ENCODE peak calls at places on chromosomes 16 and 17, in five cellular contexts. O is esophagus muscularis mucosa, E is upper lobe of right lung, X is psoas muscle, V is BE2C. D is an unnamed sample.

GRCh38 chr16:83137326-83137770 is 510.6 kb downstream of the CDH13 start:
- DNase-seq in O (no peak), X (no peak), E (no peak), V (no peak), D (no peak)

GRCh38 chr17:34714475-34715410 is 135.4 kb downstream of the TMEM132E start:
- DNase-seq in E (no peak), X (no peak), V (no peak), O (no peak), D (no peak)

GRCh38 chr17:81566461-81567126 is 14.4 kb upstream of the FAAP100 start:
- DNase-seq in X (peak; percentile 62), V (peak; percentile 68), O (no peak), E (no peak), D (peak; percentile 68)

GRCh38 chr16:3983081-3983520 is 102.6 kb upstream of the CREBBP start:
- DNase-seq in X (peak; percentile 68), E (peak; percentile 76), O (no peak), V (peak; percentile 83), D (peak; percentile 38)

GRCh38 chr17:5837055-5837491 is 233.1 kb upstream of the WSCD1 start:
- DNase-seq in O (peak; percentile 77), E (no peak), X (no peak), V (no peak), D (no peak)

GRCh38 chr17:72613411-72614292 is 478.8 kb downstream of the SLC39A11 start:
- DNase-seq in X (no peak), O (no peak), E (no peak), V (no peak), D (no peak)

GRCh38 chr16:2501938-2502900 is 11.5 kb upstream of the ATP6V0C start:
- DNase-seq in O (no peak), E (peak; percentile 65), V (no peak), X (no peak), D (no peak)

GRCh38 chr16:84193480-84193879 is 2.5 kb downstream of the ADAD2 start:
- DNase-seq in X (no peak), V (no peak), E (no peak), O (no peak), D (no peak)

GRCh38 chr17:71828182-71828596 is 292.6 kb upstream of the SOX9 start:
- DNase-seq in X (no peak), V (peak; percentile 78), O (no peak), E (no peak), D (no peak)

GRCh38 chr17:6857336-6857735 is 25.8 kb upstream of the TEKT1 start:
- DNase-seq in E (no peak), X (no peak), O (no peak), V (no peak), D (no peak)

GRCh38 chr17:65078441-65079160 is 22.1 kb upstream of the GNA13 start:
- DNase-seq in V (no peak), O (no peak), E (no peak), X (no peak), D (no peak)

GRCh38 chr17:3794890-3795757 is 5.9 kb downstream of the ITGAE start:
- DNase-seq in E (no peak), O (no peak), X (no peak), V (no peak), D (peak; percentile 45)

GRCh38 chr16:57134982-57135381 is 42.6 kb downstream of the CPNE2 start:
- DNase-seq in O (no peak), X (no peak), V (no peak), E (no peak), D (no peak)

GRCh38 chr17:39108976-39109375 is 42.5 kb downstream of the PLXDC1 start:
- DNase-seq in O (no peak), V (no peak), E (no peak), X (no peak), D (no peak)

GRCh38 chr17:36509272-36509985 is 22.9 kb downstream of the ZNHIT3 start:
- DNase-seq in E (no peak), X (no peak), O (no peak), V (no peak), D (no peak)

GRCh38 chr17:17840751-17841591 is 4.2 kb upstream of the SREBF1 start:
- DNase-seq in X (no peak), E (no peak), O (no peak), V (no peak), D (no peak)

GRCh38 chr16:49755291-49755611 is 100.7 kb downstream of the ZNF423 start:
- DNase-seq in O (no peak), E (no peak), V (no peak), X (no peak), D (peak; percentile 37)

GRCh38 chr16:12236491-12237030 is 260.0 kb downstream of the SNX29 start:
- DNase-seq in V (no peak), O (no peak), X (no peak), E (no peak), D (no peak)

GRCh38 chr17:41522301-41523224 is 3.9 kb upstream of the KRT15 start:
- DNase-seq in V (no peak), O (no peak), E (no peak), X (no peak), D (no peak)

GRCh38 chr16:88970539-88971065 is 6.4 kb downstream of the CBFA2T3 start:
- DNase-seq in X (no peak), V (no peak), E (no peak), O (no peak), D (no peak)

GRCh38 chr16:88973007-88973410 is 4.0 kb downstream of the CBFA2T3 start:
- DNase-seq in V (peak; percentile 39), O (no peak), X (no peak), E (no peak), D (no peak)

GRCh38 chr16:88972349-88972748 is 4.7 kb downstream of the CBFA2T3 start:
- DNase-seq in V (no peak), E (no peak), O (no peak), X (no peak), D (no peak)

GRCh38 chr16:88970095-88970494 is 6.9 kb downstream of the CBFA2T3 start:
- DNase-seq in X (no peak), V (no peak), O (no peak), E (no peak), D (no peak)

GRCh38 chr16:88971371-88972097 is 5.5 kb downstream of the CBFA2T3 start:
- DNase-seq in V (no peak), X (no peak), O (no peak), E (no peak), D (no peak)
- TF ChIP-seq CTCF in V (no peak), X (no peak), O (no peak), E (no peak), D (no peak)

DNA sequence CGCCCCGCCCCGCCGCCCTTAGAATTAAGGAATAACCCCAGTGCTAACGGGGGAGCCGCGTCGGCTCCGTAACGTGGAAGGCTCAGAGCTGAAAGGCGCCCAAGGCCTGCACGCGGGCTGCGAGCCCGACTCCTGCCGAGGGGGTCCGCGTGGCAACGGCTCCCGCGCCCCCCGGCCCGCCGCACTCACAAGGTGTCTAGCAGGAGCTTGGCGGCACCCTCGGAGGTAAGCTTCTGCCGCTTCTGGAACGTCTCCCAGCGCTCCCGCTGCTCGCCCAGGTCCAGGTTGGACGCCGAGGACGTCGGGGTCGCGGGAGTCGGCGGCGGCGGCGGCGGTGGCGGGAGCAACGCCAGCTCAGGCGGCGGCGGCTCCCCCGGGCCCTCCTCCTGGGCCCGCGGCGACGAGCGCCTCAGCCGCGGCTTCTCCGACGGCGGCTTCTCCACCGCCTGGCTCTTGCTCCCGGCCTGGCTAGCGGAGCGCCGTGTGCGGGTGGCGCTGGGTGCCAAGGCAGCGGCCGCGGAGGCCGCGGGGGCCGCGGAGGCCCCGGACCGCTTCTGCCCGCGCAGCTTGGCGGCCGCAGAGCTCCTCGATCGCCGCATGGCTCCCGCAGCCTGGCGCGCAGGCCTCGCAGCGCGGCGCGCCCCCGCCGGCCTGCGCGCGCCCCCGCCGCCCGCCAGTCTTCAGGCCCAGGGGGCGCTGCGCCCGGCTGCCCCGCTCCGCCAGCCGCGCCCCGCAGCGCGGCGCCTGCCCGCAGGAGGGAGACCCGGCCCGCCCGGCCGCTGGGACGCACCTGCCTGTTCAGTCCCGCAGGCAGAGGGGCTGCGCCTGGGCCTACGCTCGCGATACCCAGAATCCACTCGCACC is at the start of gene CENPV:
- DNase-seq in O (no peak), E (peak; percentile 79), V (peak; percentile 63), X (peak; percentile 42), D (no peak)
- H3K4me3 ChIP-seq in O (peak within 1 kb of the TSS; percentile 74), E (peak within 1 kb of the TSS; percentile 70), V (peak within 1 kb of the TSS; percentile 82), X (peak within 1 kb of the TSS; percentile 91), D (peak within 1 kb of the TSS; percentile 65)

GRCh38 chr17:8190506-8190905 is 526 bp upstream of the BORCS6 start:
- DNase-seq in E (no peak), V (no peak), X (no peak), O (no peak), D (no peak)

GRCh38 chr17:8188408-8188839 is 1.6 kb downstream of the BORCS6 start:
- DNase-seq in X (no peak), V (no peak), E (peak; percentile 65), O (no peak), D (no peak)

GRCh38 chr17:8189041-8189710 is 804 bp downstream of the BORCS6 start:
- DNase-seq in O (no peak), X (no peak), V (peak; percentile 15), E (peak; percentile 78), D (no peak)

GRCh38 chr17:8187517-8188407 is 2.2 kb downstream of the BORCS6 start:
- DNase-seq in X (peak; percentile 89), E (peak; percentile 90), V (peak; percentile 85), O (peak; percentile 99), D (peak; percentile 95)

DNA sequence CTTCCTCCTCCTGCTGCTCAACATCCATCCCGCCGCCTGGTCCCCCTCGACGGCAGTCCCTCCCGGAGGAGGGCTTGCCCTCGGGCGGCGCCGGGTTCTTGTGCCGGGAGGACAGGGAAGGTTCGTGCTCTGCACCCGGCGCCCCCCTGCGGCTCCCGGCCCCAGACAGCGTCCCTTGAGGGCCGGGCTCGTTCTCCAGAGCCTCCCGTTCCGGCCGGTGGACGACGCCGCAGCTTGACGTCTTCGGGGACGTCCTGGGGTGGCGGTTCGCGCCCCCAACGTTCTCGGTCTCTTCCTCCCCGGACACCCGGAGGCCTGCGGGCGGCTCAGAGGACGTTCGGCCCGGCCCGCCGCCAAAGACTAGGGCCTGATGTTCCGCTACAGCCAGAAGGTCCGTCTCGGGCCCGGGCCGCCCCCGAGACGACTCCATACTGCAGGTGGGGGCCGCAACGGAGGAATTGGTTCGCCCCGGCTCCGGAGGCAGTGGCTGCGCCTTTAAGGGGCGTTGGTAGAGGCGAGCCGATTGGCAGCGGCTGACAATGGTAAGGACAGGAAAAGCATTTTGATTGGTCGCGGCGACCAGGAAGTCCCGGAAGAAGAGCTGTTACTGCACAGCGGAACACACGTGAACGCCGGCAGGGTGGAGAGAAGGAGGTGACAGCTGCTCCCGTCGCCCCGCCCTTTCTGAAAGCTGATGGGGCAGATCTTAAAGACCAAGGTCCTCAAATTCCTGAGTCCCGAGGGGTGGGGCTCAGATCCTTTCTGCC is at the start of gene BORCS6:
- DNase-seq in O (peak; percentile 99), X (peak; percentile 97), V (peak; percentile 91), E (peak; percentile 97), D (peak; percentile 96)
- TF ChIP-seq CTCF in O (peak; percentile 25), X (no peak), V (no peak), E (peak; percentile 19), D (no peak)

DNA sequence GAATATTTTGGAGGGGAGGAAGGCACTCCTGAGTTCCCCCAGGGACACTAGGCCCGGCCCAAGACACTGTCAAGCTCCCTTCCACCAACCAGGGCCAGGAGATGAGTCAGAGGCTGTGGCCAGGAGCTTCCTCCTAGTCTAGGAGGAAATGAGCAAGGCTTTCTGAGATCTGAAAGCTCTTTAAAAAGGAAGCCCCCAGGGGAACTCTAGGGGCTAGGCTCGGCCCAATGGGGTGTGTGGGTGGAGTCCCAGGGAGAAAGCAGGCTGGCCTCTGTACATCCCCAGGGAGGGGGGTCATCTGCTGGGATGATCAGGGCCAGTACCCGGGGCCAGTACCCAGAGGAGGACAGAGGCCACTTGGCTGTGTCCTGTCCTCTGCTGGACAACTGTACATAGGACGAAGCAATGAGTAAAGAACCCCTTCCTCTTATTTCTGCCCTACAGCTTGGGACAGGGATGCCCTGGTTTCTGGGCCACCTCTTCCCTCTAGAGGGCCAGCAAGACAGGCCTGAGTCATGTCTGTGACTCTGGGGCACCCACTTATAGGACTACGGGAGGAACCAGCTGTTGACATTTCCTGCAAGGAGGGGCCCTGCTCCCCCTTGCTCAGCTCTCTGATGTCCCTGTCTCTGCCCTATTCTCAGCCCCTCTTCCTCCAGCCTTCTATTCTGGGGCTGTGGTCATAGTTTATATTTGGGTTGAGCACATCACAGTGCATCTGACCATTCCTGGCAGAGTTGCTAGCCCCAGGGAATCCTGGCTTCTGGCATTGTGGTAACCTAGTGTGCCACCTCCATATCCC is 2.7 kb downstream of the FHOD1 start:
- DNase-seq in O (no peak), X (peak; percentile 85), E (peak; percentile 86), V (peak; percentile 46), D (no peak)
- H3K4me3 ChIP-seq in O (no peak overlapping the region), X (peak overlapping the region; percentile 94), E (peak overlapping the region; percentile 70), V (no peak overlapping the region), D (no peak overlapping the region)